ENCODE peak calls at places on chromosomes 13 and 19, in seven cellular contexts. C is fibroblast of pulmonary artery, Q is left lung, W is adrenal gland, R is astrocyte, E is lower lobe of right lung, K is fibroblast of mammary gland. I is an unnamed sample.

GRCh38 chr19:19668230-19669012 is at the start of gene ZNF101:
- DNase-seq in C (peak), Q (peak), W (peak), R (peak), E (peak), K (peak), I (peak)

GRCh38 chr13:66992183-66992582 is 238.0 kb downstream of the PCDH9 start:
- DNase-seq in C (peak), Q (no peak), W (no peak), R (peak), E (no peak), K (no peak), I (no peak)

GRCh38 chr13:95117092-95117491 is 184.2 kb downstream of the ABCC4 start:
- DNase-seq in C (no peak), Q (no peak), W (no peak), R (no peak), E (no peak), K (no peak), I (no peak)

GRCh38 chr13:110287031-110287828 is 19.7 kb downstream of the COL4A1 start:
- DNase-seq in C (no peak), Q (no peak), W (no peak), R (peak), E (no peak), K (no peak), I (no peak)

GRCh38 chr19:19597809-19598306 is 20.6 kb downstream of the PBX4 start:
- DNase-seq in C (no peak), Q (no peak), W (no peak), R (no peak), E (no peak), K (no peak), I (no peak)

GRCh38 chr13:107678075-107678689 is 537.2 kb downstream of the LIG4 start:
- DNase-seq in C (no peak), Q (no peak), W (no peak), R (no peak), E (no peak), K (no peak), I (no peak)

GRCh38 chr13:80586356-80586755 is 245.4 kb upstream of the SPRY2 start:
- DNase-seq in C (peak), Q (no peak), W (no peak), R (no peak), E (no peak), K (peak), I (no peak)

GRCh38 chr13:44197791-44198770 is 175.5 kb upstream of the SERP2 start:
- DNase-seq in C (peak), Q (no peak), W (no peak), R (peak), E (no peak), K (no peak), I (no peak)

GRCh38 chr13:102873653-102874052 is 27.8 kb downstream of the ERCC5 start:
- DNase-seq in C (peak), Q (no peak), W (no peak), R (peak), E (no peak), K (peak), I (no peak)

GRCh38 chr19:34556500-34556899 is 74.9 kb downstream of the WTIP start:
- DNase-seq in C (peak), Q (no peak), W (peak), R (no peak), E (no peak), K (peak), I (no peak)

GRCh38 chr19:10583021-10583776 is 3.9 kb downstream of the AP1M2 start:
- DNase-seq in C (no peak), Q (no peak), W (peak), R (no peak), E (no peak), K (peak), I (no peak)

GRCh38 chr19:12788682-12789097 is 2.6 kb upstream of the JUNB start:
- DNase-seq in C (peak), Q (peak), W (peak), R (no peak), E (peak), K (peak), I (peak)

GRCh38 chr19:1748115-1748702 is 5.1 kb upstream of the ONECUT3 start:
- DNase-seq in C (no peak), Q (no peak), W (no peak), R (no peak), E (no peak), K (no peak), I (no peak)

GRCh38 chr19:33698576-33699435 is 77.1 kb downstream of the CHST8 start:
- DNase-seq in C (no peak), Q (peak), W (no peak), R (no peak), E (no peak), K (no peak), I (no peak)

GRCh38 chr13:73967397-73968165 is 166.6 kb downstream of the KLF12 start:
- DNase-seq in C (no peak), Q (no peak), W (no peak), R (no peak), E (no peak), K (no peak), I (no peak)

GRCh38 chr13:52399708-52400107 is 6.3 kb downstream of the THSD1 start:
- DNase-seq in C (peak), Q (no peak), W (no peak), R (no peak), E (no peak), K (peak), I (no peak)

GRCh38 chr13:38686635-38687245 is at the start of gene FREM2:
- DNase-seq in C (peak), Q (peak), W (no peak), R (peak), E (peak), K (no peak), I (no peak)

GRCh38 chr13:99473515-99473914 is 27.8 kb upstream of the TM9SF2 start:
- DNase-seq in C (no peak), Q (no peak), W (no peak), R (no peak), E (no peak), K (no peak), I (no peak)

GRCh38 chr13:99468971-99469545 is 32.2 kb upstream of the TM9SF2 start:
- DNase-seq in C (peak), Q (no peak), W (no peak), R (no peak), E (no peak), K (peak), I (no peak)

GRCh38 chr13:99471231-99472202 is 29.8 kb upstream of the TM9SF2 start:
- DNase-seq in C (peak), Q (no peak), W (no peak), R (no peak), E (no peak), K (peak), I (no peak)

GRCh38 chr13:99467764-99468163 is 33.5 kb upstream of the TM9SF2 start:
- DNase-seq in C (peak), Q (no peak), W (no peak), R (peak), E (no peak), K (peak), I (no peak)

DNA sequence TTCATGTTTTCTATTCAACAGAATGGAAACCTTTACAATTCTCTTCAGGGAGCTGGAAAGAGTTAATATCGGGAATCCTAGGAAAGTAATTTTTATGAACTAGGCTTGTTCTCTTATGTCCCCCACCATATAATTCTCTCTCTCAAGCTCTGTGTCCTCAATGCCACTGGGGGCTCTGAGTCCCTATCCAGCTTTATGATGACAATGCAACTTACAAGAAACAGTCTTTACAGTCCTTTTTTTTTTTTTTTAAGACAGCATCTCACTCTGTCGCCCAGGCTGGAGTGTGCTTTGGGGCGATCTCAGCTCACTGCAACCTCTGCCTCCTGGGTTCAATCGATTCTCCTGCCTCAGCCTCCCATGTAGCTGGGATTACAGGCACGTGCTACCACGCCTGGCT is 31.2 kb upstream of the TM9SF2 start:
- DNase-seq in C (no peak), Q (no peak), W (no peak), R (no peak), E (no peak), K (no peak), I (no peak)
- TF ChIP-seq CTCF in C (no peak), Q (no peak), W (no peak), R (no peak), E (no peak), K (no peak), I (no peak)

GRCh38 chr19:14786421-14786851 is 8.1 kb upstream of the ADGRE2 start:
- DNase-seq in C (peak), Q (peak), W (peak), R (no peak), E (peak), K (no peak), I (no peak)
- TF ChIP-seq CTCF in C (peak), Q (peak), W (peak), R (peak), E (peak), K (peak), I (no peak)

GRCh38 chr13:30334663-30335386 is 27.5 kb upstream of the KATNAL1 start:
- DNase-seq in C (peak), Q (no peak), W (no peak), R (no peak), E (no peak), K (peak), I (no peak)
- TF ChIP-seq CTCF in C (peak), Q (peak), W (peak), R (peak), E (peak), K (peak), I (no peak)

GRCh38 chr13:111659842-111660241 is 339.4 kb downstream of the TEX29 start:
- DNase-seq in C (no peak), Q (no peak), W (no peak), R (no peak), E (no peak), K (no peak), I (no peak)
- TF ChIP-seq CTCF in C (no peak), Q (no peak), W (no peak), R (no peak), E (no peak), K (no peak), I (no peak)